ENCODE peak calls at places on chromosomes 2 and 18, in nine cellular contexts. Y is AG09309; C is OCI-LY7; O is endothelial cell; D is Panc1; W is cardiac fibroblast; B is activated CD8-positive, alpha-beta T cell treated with anti-CD3 and anti-CD28 coated beads for 36 hours; Z is transverse colon; X is dorsolateral prefrontal cortex. G is an unnamed sample.

GRCh38 chr2:46460241-46460921 is 19.0 kb upstream of the TMEM247 start:
- DNase-seq in Y (no peak), C (no peak), O (no peak), D (no peak), W (peak; percentile 63), B (no peak), Z (no peak), X (peak; percentile 88), G (no peak)

GRCh38 chr2:227642691-227643090 is 23.9 kb upstream of the SCYGR5 start:
- DNase-seq in Y (no peak), C (no peak), O (peak; percentile 11), D (no peak), W (peak; percentile 83), B (no peak), Z (no peak), X (no peak), G (no peak)

GRCh38 chr2:46355756-46356155 is 58.5 kb downstream of the EPAS1 start:
- DNase-seq in Y (no peak), C (no peak), O (no peak), D (no peak), W (no peak), B (no peak), Z (no peak), X (no peak), G (no peak)

GRCh38 chr2:144415381-144415780 is 104.5 kb downstream of the ZEB2 start:
- DNase-seq in Y (no peak), C (no peak), O (no peak), D (no peak), W (no peak), B (no peak), Z (no peak), X (no peak), G (no peak)

GRCh38 chr2:121777699-121778058 is 22.2 kb downstream of the TSN start:
- DNase-seq in Y (no peak), C (no peak), O (no peak), D (no peak), W (peak; percentile 55), B (no peak), Z (no peak), X (no peak), G (no peak)

GRCh38 chr2:10038123-10038522 is 5.2 kb upstream of the KLF11 start:
- DNase-seq in Y (no peak), C (no peak), O (no peak), D (no peak), W (no peak), B (no peak), Z (no peak), X (no peak), G (no peak)

GRCh38 chr2:219514836-219515235 is 554 bp downstream of the ASIC4 start:
- DNase-seq in Y (no peak), C (no peak), O (no peak), D (no peak), W (no peak), B (no peak), Z (no peak), X (no peak), G (no peak)

GRCh38 chr18:76660571-76661192 is 161.7 kb upstream of the ZNF236 start:
- DNase-seq in Y (no peak), C (no peak), O (no peak), D (no peak), W (no peak), B (no peak), Z (no peak), X (no peak), G (no peak)

GRCh38 chr18:41992066-41992465 is 37.0 kb downstream of the PIK3C3 start:
- DNase-seq in Y (no peak), C (no peak), O (no peak), D (no peak), W (peak; percentile 10), B (no peak), Z (no peak), X (no peak), G (no peak)

GRCh38 chr2:78999410-78999809 is 26.1 kb upstream of the REG3G start:
- DNase-seq in Y (no peak), C (peak; percentile 65), O (no peak), D (no peak), W (peak; percentile 20), B (no peak), Z (no peak), X (no peak), G (no peak)

GRCh38 chr2:181176540-181176939 is 196.1 kb downstream of the UBE2E3 start:
- DNase-seq in Y (no peak), C (no peak), O (no peak), D (no peak), W (no peak), B (no peak), Z (no peak), X (no peak), G (no peak)

GRCh38 chr2:172970660-172971059 is 105.0 kb upstream of the MAP3K20 start:
- DNase-seq in Y (no peak), C (no peak), O (no peak), D (no peak), W (no peak), B (peak; percentile 84), Z (no peak), X (no peak), G (no peak)

GRCh38 chr2:3108105-3108504 is 269.5 kb downstream of the EIPR1 start:
- DNase-seq in Y (no peak), C (no peak), O (no peak), D (no peak), W (no peak), B (no peak), Z (no peak), X (no peak), G (peak; percentile 27)

GRCh38 chr18:54671291-54671881 is 80.3 kb downstream of the DYNAP start:
- DNase-seq in Y (no peak), C (peak; percentile 34), O (no peak), D (no peak), W (peak; percentile 63), B (no peak), Z (no peak), X (no peak), G (peak; percentile 32)

DNA sequence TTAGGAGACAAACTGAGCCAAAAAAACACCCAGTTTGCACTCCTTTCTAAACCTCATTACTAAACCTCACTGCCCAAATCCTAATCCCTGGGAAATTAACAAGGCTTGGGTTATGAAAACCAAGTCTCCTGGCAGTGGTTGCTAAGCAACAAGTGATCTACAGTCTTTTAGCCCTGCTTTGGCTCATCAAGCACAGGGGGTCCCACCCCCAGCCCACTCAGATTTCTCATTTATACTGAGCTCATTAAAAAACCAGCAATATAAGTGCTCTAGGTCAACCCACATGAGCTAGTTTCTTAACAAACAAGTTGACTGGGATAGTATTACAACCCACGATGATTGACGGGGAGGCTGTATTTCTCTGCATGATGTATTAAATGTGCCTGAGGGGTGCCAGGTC is 18.4 kb downstream of the DNER start:
- DNase-seq in Y (no peak), C (no peak), O (no peak), D (no peak), W (no peak), B (no peak), Z (no peak), X (no peak), G (no peak)
- TF ChIP-seq CTCF in Y (no peak), C (no peak), O (no peak), D (no peak), W (no peak), B (no peak), Z (no peak), X (no peak), G (no peak)

GRCh38 chr2:128580988-128581848 is 262.6 kb upstream of the HS6ST1 start:
- DNase-seq in Y (no peak), C (no peak), O (no peak), D (no peak), W (no peak), B (no peak), Z (no peak), X (no peak), G (no peak)

GRCh38 chr2:128579825-128580224 is 261.2 kb upstream of the HS6ST1 start:
- DNase-seq in Y (no peak), C (no peak), O (no peak), D (no peak), W (no peak), B (no peak), Z (no peak), X (no peak), G (no peak)

GRCh38 chr2:128581849-128582244 is 263.2 kb upstream of the HS6ST1 start:
- DNase-seq in Y (no peak), C (no peak), O (no peak), D (no peak), W (no peak), B (no peak), Z (no peak), X (no peak), G (no peak)

GRCh38 chr2:128577141-128577930 is 258.7 kb upstream of the HS6ST1 start:
- DNase-seq in Y (no peak), C (no peak), O (no peak), D (no peak), W (no peak), B (no peak), Z (no peak), X (peak; percentile 71), G (no peak)

GRCh38 chr2:128578406-128579385 is 260.0 kb upstream of the HS6ST1 start:
- DNase-seq in Y (no peak), C (no peak), O (no peak), D (no peak), W (no peak), B (no peak), Z (no peak), X (no peak), G (no peak)
- TF ChIP-seq CTCF in Y (no peak), C (no peak), O (no peak), D (no peak), W (no peak), B (no peak), Z (no peak), X (no peak), G (no peak)

GRCh38 chr2:61763605-61764034 is 90.2 kb downstream of the FAM161A start:
- DNase-seq in Y (peak; percentile 46), C (no peak), O (peak; percentile 73), D (peak; percentile 85), W (peak; percentile 91), B (no peak), Z (peak; percentile 84), X (no peak), G (peak; percentile 42)
- TF ChIP-seq CTCF in Y (peak; percentile 24), C (no peak), O (no peak), D (peak; percentile 48), W (peak; percentile 25), B (no peak), Z (no peak), X (no peak), G (peak; percentile 9)

DNA sequence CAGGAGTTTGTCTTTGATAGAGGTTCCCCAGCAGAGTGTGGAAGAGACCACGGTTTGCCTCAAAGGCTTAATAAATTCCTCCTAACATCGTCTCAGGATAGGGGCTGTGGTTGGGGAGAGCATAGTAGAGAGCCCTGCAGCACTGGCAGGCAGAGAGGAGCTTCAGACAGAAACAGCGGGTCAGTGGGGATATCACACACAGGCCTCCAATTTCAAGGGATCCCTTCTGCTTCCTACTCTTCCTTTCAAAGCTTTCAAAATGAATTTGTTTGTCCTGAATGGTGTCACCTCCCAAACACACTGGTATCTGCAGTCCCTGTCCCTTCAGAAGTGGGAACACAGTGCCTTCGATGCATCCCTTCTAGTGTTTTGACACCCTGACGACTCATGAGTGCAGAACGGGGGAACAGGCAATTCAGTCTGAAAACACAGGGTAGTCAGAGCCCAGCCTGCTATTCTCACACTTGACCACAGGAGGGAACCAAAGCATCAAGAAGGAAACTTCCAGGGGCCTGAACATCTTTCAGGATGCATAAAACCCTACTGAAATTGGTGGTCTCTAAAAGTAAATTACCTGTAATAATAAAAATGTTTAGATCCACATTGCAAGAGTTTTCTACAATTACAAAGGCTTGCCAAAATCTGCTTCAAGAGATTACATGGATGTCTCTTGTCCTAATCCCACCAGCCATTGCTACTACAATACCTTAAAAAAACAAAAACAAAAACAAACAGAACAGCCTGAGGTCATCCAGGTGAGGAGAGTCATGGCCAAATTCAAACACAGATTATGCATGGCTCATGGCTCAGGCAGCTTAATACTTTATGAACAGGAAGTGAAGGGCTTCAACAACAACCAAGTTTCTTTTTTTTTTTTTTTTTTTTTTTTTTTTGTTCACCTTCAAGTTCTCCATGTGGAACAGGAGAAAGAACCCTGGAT is 49.8 kb downstream of the SLC14A2 start:
- DNase-seq in Y (no peak), C (peak; percentile 48), O (peak; percentile 68), D (peak; percentile 64), W (peak; percentile 74), B (peak; percentile 80), Z (peak; percentile 63), X (peak; percentile 62), G (peak; percentile 72)
- TF ChIP-seq CTCF in Y (peak; percentile 95), C (peak; percentile 76), O (peak; percentile 91), D (peak; percentile 79), W (peak; percentile 95), B (peak; percentile 91), Z (peak; percentile 92), X (peak; percentile 88), G (peak; percentile 86)